ENCODE peak calls at places on chromosomes 16 and 17, in eight cellular contexts. One of them, this sample, is unnamed.

GRCh38 chr17:82076785-82077591 is 11.4 kb upstream of the DUS1L start:
- DNase-seq in ovary: no peak
- DNase-seq in IMR-90: no peak
- DNase-seq in GM12892: no peak
- DNase-seq in Peyer's patch: no peak
- DNase-seq in right lobe of liver: no peak
- DNase-seq in H54: no peak
- DNase-seq in heart left ventricle: no peak
- DNase-seq in this sample: peak

GRCh38 chr17:16442141-16442540 is 26.8 kb downstream of the TRPV2 start:
- DNase-seq in ovary: no peak
- DNase-seq in IMR-90: no peak
- DNase-seq in GM12892: no peak
- DNase-seq in Peyer's patch: no peak
- DNase-seq in right lobe of liver: no peak
- DNase-seq in H54: no peak
- DNase-seq in heart left ventricle: no peak
- DNase-seq in this sample: no peak

GRCh38 chr17:33267279-33267790 is 25.8 kb downstream of the ASIC2 start:
- DNase-seq in ovary: no peak
- DNase-seq in IMR-90: peak
- DNase-seq in GM12892: no peak
- DNase-seq in Peyer's patch: no peak
- DNase-seq in right lobe of liver: no peak
- DNase-seq in H54: no peak
- DNase-seq in heart left ventricle: no peak
- DNase-seq in this sample: no peak

GRCh38 chr17:39547713-39548478 is 59.8 kb downstream of the NEUROD2 start:
- DNase-seq in ovary: no peak
- DNase-seq in IMR-90: no peak
- DNase-seq in GM12892: peak
- DNase-seq in Peyer's patch: peak
- DNase-seq in right lobe of liver: peak
- DNase-seq in H54: peak
- DNase-seq in heart left ventricle: peak
- DNase-seq in this sample: peak

GRCh38 chr16:68800257-68800875 is 43.0 kb upstream of the TANGO6 start:
- DNase-seq in ovary: peak
- DNase-seq in IMR-90: peak
- DNase-seq in GM12892: peak
- DNase-seq in Peyer's patch: peak
- DNase-seq in right lobe of liver: no peak
- DNase-seq in H54: peak
- DNase-seq in heart left ventricle: peak
- DNase-seq in this sample: no peak

GRCh38 chr17:5011928-5012327 is 14.2 kb downstream of the KIF1C start:
- DNase-seq in ovary: no peak
- DNase-seq in IMR-90: peak
- DNase-seq in GM12892: peak
- DNase-seq in Peyer's patch: no peak
- DNase-seq in right lobe of liver: no peak
- DNase-seq in H54: peak
- DNase-seq in heart left ventricle: no peak
- DNase-seq in this sample: no peak

GRCh38 chr16:88451586-88452484 is 1.2 kb upstream of the ZFPM1 start:
- DNase-seq in ovary: no peak
- DNase-seq in IMR-90: no peak
- DNase-seq in GM12892: no peak
- DNase-seq in Peyer's patch: no peak
- DNase-seq in right lobe of liver: no peak
- DNase-seq in H54: no peak
- DNase-seq in heart left ventricle: no peak
- DNase-seq in this sample: no peak

GRCh38 chr16:66258916-66259845 is 107.3 kb upstream of the CDH5 start:
- DNase-seq in ovary: no peak
- DNase-seq in IMR-90: no peak
- DNase-seq in GM12892: no peak
- DNase-seq in Peyer's patch: peak
- DNase-seq in right lobe of liver: no peak
- DNase-seq in H54: no peak
- DNase-seq in heart left ventricle: no peak
- DNase-seq in this sample: no peak

GRCh38 chr17:66829386-66829864 is 5.5 kb upstream of the CACNG5 start:
- DNase-seq in ovary: peak
- DNase-seq in IMR-90: peak
- DNase-seq in GM12892: no peak
- DNase-seq in Peyer's patch: no peak
- DNase-seq in right lobe of liver: peak
- DNase-seq in H54: peak
- DNase-seq in heart left ventricle: peak
- DNase-seq in this sample: peak

GRCh38 chr16:86061318-86061695 is 162.3 kb downstream of the IRF8 start:
- DNase-seq in ovary: no peak
- DNase-seq in IMR-90: no peak
- DNase-seq in GM12892: no peak
- DNase-seq in Peyer's patch: no peak
- DNase-seq in right lobe of liver: peak
- DNase-seq in H54: no peak
- DNase-seq in heart left ventricle: no peak
- DNase-seq in this sample: no peak

GRCh38 chr17:68511254-68511670 is 968 bp upstream of the PRKAR1A start:
- DNase-seq in ovary: no peak
- DNase-seq in IMR-90: no peak
- DNase-seq in GM12892: no peak
- DNase-seq in Peyer's patch: no peak
- DNase-seq in right lobe of liver: no peak
- DNase-seq in H54: no peak
- DNase-seq in heart left ventricle: no peak
- DNase-seq in this sample: no peak

GRCh38 chr17:32664936-32665583 is 178.3 kb downstream of the CDK5R1 start:
- DNase-seq in ovary: no peak
- DNase-seq in IMR-90: no peak
- DNase-seq in GM12892: no peak
- DNase-seq in Peyer's patch: no peak
- DNase-seq in right lobe of liver: no peak
- DNase-seq in H54: no peak
- DNase-seq in heart left ventricle: no peak
- DNase-seq in this sample: no peak

GRCh38 chr16:58652741-58653140 is 23.1 kb upstream of the CNOT1 start:
- DNase-seq in ovary: no peak
- DNase-seq in IMR-90: peak
- DNase-seq in GM12892: no peak
- DNase-seq in Peyer's patch: no peak
- DNase-seq in right lobe of liver: no peak
- DNase-seq in H54: no peak
- DNase-seq in heart left ventricle: no peak
- DNase-seq in this sample: no peak

DNA sequence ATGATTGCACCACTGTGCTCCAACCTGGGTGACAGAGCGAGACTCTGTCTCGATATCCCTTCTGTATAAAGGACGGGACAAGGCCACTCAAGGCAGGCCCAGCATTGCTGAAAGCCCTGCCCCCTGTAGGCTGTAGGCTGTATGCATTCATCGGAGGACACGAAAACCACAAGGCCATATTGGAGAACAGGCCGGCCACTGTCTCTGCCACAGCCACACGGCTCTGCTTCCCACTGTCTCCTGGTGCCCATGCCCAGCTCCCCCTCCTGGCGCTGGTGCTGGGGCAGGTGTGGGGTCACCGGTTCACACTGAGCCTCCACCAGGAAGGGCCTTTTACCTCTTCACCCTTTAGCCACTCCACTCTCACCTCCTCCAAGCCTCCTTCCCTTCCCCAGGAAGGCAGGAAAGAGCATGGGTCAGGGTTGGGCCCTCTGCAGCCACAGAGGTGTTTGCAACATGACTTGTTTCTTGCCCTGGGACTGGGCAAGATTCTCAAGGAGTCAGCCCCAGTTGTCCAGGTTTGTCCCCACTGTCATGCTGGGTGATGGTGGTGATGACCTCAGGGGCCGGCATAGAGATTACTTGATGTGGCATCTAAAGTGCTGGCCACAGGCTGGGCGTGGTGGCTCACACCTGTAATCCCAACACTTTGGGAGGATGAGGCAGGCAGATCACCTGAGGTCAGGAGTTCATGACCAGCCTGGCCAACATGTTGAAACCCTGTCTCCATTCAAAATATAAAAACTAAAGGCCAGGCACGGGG is 5.3 kb upstream of the NTN3 start:
- DNase-seq in ovary: no peak
- DNase-seq in IMR-90: no peak
- DNase-seq in GM12892: no peak
- DNase-seq in Peyer's patch: no peak
- DNase-seq in right lobe of liver: no peak
- DNase-seq in H54: no peak
- DNase-seq in heart left ventricle: no peak
- DNase-seq in this sample: no peak
- TF ChIP-seq POLR2A in ovary: no peak
- TF ChIP-seq POLR2A in IMR-90: no peak
- TF ChIP-seq POLR2A in GM12892: no peak
- TF ChIP-seq POLR2A in Peyer's patch: no peak
- TF ChIP-seq POLR2A in right lobe of liver: no peak
- TF ChIP-seq POLR2A in H54: peak
- TF ChIP-seq POLR2A in heart left ventricle: no peak
- TF ChIP-seq POLR2A in this sample: no peak

GRCh38 chr16:46975165-46975564 is 1.7 kb upstream of the DNAJA2 start:
- DNase-seq in ovary: no peak
- DNase-seq in IMR-90: no peak
- DNase-seq in GM12892: no peak
- DNase-seq in Peyer's patch: no peak
- DNase-seq in right lobe of liver: no peak
- DNase-seq in H54: no peak
- DNase-seq in heart left ventricle: no peak
- DNase-seq in this sample: no peak

GRCh38 chr16:46976550-46976949 is 3.1 kb upstream of the DNAJA2 start:
- DNase-seq in ovary: no peak
- DNase-seq in IMR-90: no peak
- DNase-seq in GM12892: no peak
- DNase-seq in Peyer's patch: peak
- DNase-seq in right lobe of liver: no peak
- DNase-seq in H54: no peak
- DNase-seq in heart left ventricle: no peak
- DNase-seq in this sample: no peak

GRCh38 chr16:46973457-46974324 is at the start of gene DNAJA2:
- DNase-seq in ovary: peak
- DNase-seq in IMR-90: peak
- DNase-seq in GM12892: peak
- DNase-seq in Peyer's patch: peak
- DNase-seq in right lobe of liver: peak
- DNase-seq in H54: peak
- DNase-seq in heart left ventricle: peak
- DNase-seq in this sample: peak

GRCh38 chr16:46974352-46974751 is 878 bp upstream of the DNAJA2 start:
- DNase-seq in ovary: no peak
- DNase-seq in IMR-90: no peak
- DNase-seq in GM12892: no peak
- DNase-seq in Peyer's patch: no peak
- DNase-seq in right lobe of liver: no peak
- DNase-seq in H54: no peak
- DNase-seq in heart left ventricle: no peak
- DNase-seq in this sample: no peak

GRCh38 chr16:46975908-46976470 is 2.5 kb upstream of the DNAJA2 start:
- DNase-seq in ovary: no peak
- DNase-seq in IMR-90: no peak
- DNase-seq in GM12892: no peak
- DNase-seq in Peyer's patch: no peak
- DNase-seq in right lobe of liver: no peak
- DNase-seq in H54: no peak
- DNase-seq in heart left ventricle: no peak
- DNase-seq in this sample: no peak
- TF ChIP-seq POLR2A in ovary: no peak
- TF ChIP-seq POLR2A in IMR-90: no peak
- TF ChIP-seq POLR2A in GM12892: no peak
- TF ChIP-seq POLR2A in Peyer's patch: no peak
- TF ChIP-seq POLR2A in right lobe of liver: no peak
- TF ChIP-seq POLR2A in H54: no peak
- TF ChIP-seq POLR2A in heart left ventricle: no peak
- TF ChIP-seq POLR2A in this sample: no peak

GRCh38 chr17:50953518-50953830 is 87.3 kb upstream of the TOB1 start:
- DNase-seq in ovary: no peak
- DNase-seq in IMR-90: no peak
- DNase-seq in GM12892: no peak
- DNase-seq in Peyer's patch: no peak
- DNase-seq in right lobe of liver: no peak
- DNase-seq in H54: no peak
- DNase-seq in heart left ventricle: no peak
- DNase-seq in this sample: no peak

GRCh38 chr17:50955160-50955559 is 89.0 kb upstream of the TOB1 start:
- DNase-seq in ovary: no peak
- DNase-seq in IMR-90: no peak
- DNase-seq in GM12892: no peak
- DNase-seq in Peyer's patch: peak
- DNase-seq in right lobe of liver: no peak
- DNase-seq in H54: no peak
- DNase-seq in heart left ventricle: no peak
- DNase-seq in this sample: no peak

GRCh38 chr17:50954641-50955121 is 88.5 kb upstream of the TOB1 start:
- DNase-seq in ovary: no peak
- DNase-seq in IMR-90: no peak
- DNase-seq in GM12892: no peak
- DNase-seq in Peyer's patch: no peak
- DNase-seq in right lobe of liver: no peak
- DNase-seq in H54: no peak
- DNase-seq in heart left ventricle: no peak
- DNase-seq in this sample: no peak

GRCh38 chr17:50952889-50953288 is 86.7 kb upstream of the TOB1 start:
- DNase-seq in ovary: no peak
- DNase-seq in IMR-90: no peak
- DNase-seq in GM12892: no peak
- DNase-seq in Peyer's patch: peak
- DNase-seq in right lobe of liver: no peak
- DNase-seq in H54: no peak
- DNase-seq in heart left ventricle: no peak
- DNase-seq in this sample: no peak

GRCh38 chr17:50953831-50954601 is 87.9 kb upstream of the TOB1 start:
- DNase-seq in ovary: peak
- DNase-seq in IMR-90: peak
- DNase-seq in GM12892: no peak
- DNase-seq in Peyer's patch: peak
- DNase-seq in right lobe of liver: no peak
- DNase-seq in H54: no peak
- DNase-seq in heart left ventricle: peak
- DNase-seq in this sample: no peak
- TF ChIP-seq POLR2A in ovary: no peak
- TF ChIP-seq POLR2A in IMR-90: no peak
- TF ChIP-seq POLR2A in GM12892: no peak
- TF ChIP-seq POLR2A in Peyer's patch: no peak
- TF ChIP-seq POLR2A in right lobe of liver: no peak
- TF ChIP-seq POLR2A in H54: no peak
- TF ChIP-seq POLR2A in heart left ventricle: no peak
- TF ChIP-seq POLR2A in this sample: no peak

GRCh38 chr17:47279062-47279801 is 25.6 kb downstream of the ITGB3 start:
- DNase-seq in ovary: peak
- DNase-seq in IMR-90: peak
- DNase-seq in GM12892: peak
- DNase-seq in Peyer's patch: peak
- DNase-seq in right lobe of liver: no peak
- DNase-seq in H54: peak
- DNase-seq in heart left ventricle: peak
- DNase-seq in this sample: peak
- TF ChIP-seq POLR2A in ovary: no peak
- TF ChIP-seq POLR2A in IMR-90: no peak
- TF ChIP-seq POLR2A in GM12892: no peak
- TF ChIP-seq POLR2A in Peyer's patch: no peak
- TF ChIP-seq POLR2A in right lobe of liver: no peak
- TF ChIP-seq POLR2A in H54: no peak
- TF ChIP-seq POLR2A in heart left ventricle: peak
- TF ChIP-seq POLR2A in this sample: no peak

GRCh38 chr17:74211141-74211928 is 2.0 kb upstream of the TTYH2 start:
- DNase-seq in ovary: no peak
- DNase-seq in IMR-90: no peak
- DNase-seq in GM12892: no peak
- DNase-seq in Peyer's patch: no peak
- DNase-seq in right lobe of liver: no peak
- DNase-seq in H54: no peak
- DNase-seq in heart left ventricle: no peak
- DNase-seq in this sample: no peak
- TF ChIP-seq POLR2A in ovary: no peak
- TF ChIP-seq POLR2A in IMR-90: peak
- TF ChIP-seq POLR2A in GM12892: peak
- TF ChIP-seq POLR2A in Peyer's patch: no peak
- TF ChIP-seq POLR2A in right lobe of liver: no peak
- TF ChIP-seq POLR2A in H54: no peak
- TF ChIP-seq POLR2A in heart left ventricle: no peak
- TF ChIP-seq POLR2A in this sample: peak